ENCODE peak calls at places on chromosomes 5 and 9, in eight cellular contexts. C is spleen, H is suprapubic skin, U is PC-3, W is sigmoid colon, F is IMR-90, Z is esophagus squamous epithelium, M is tibial artery. O is an unnamed sample. For H3K36me3 and H3K4me1, the result is how much of the 10 kb centered on the place peaks cover.

GRCh38 chr9:136361047-136361756 is 2.3 kb downstream of the DNLZ start:
- DNase-seq in C (no peak), H (no peak), U (no peak), W (no peak), F (peak), Z (no peak), M (no peak), O (no peak)

GRCh38 chr9:82829818-82830217 is 233.1 kb downstream of the RASEF start:
- DNase-seq in C (no peak), H (no peak), U (peak), W (no peak), F (no peak), Z (no peak), M (no peak), O (no peak)

GRCh38 chr9:17906204-17906840 is 327.5 kb downstream of the SH3GL2 start:
- DNase-seq in C (no peak), H (no peak), U (no peak), W (peak), F (no peak), Z (no peak), M (peak), O (no peak)

GRCh38 chr5:76472338-76473336 is 69.6 kb downstream of the IQGAP2 start:
- DNase-seq in C (no peak), H (no peak), U (peak), W (no peak), F (no peak), Z (no peak), M (no peak), O (no peak)

GRCh38 chr5:104843822-104844221 is 1281.2 kb upstream of the NUDT12 start:
- DNase-seq in C (no peak), H (no peak), U (no peak), W (no peak), F (no peak), Z (no peak), M (no peak), O (no peak)

GRCh38 chr9:10112798-10113197 is 500.0 kb downstream of the PTPRD start:
- DNase-seq in C (no peak), H (no peak), U (no peak), W (no peak), F (no peak), Z (no peak), M (no peak), O (no peak)

GRCh38 chr9:127897194-127897692 is 2.2 kb downstream of the ST6GALNAC6 start:
- DNase-seq in C (peak), H (peak), U (no peak), W (peak), F (peak), Z (no peak), M (peak), O (peak)

GRCh38 chr9:8447618-8448017 is 648.0 kb upstream of the DMAC1 start:
- DNase-seq in C (no peak), H (no peak), U (no peak), W (no peak), F (no peak), Z (no peak), M (no peak), O (no peak)

GRCh38 chr9:12933957-12934356 is 159.1 kb downstream of the LURAP1L start:
- DNase-seq in C (no peak), H (no peak), U (peak), W (no peak), F (peak), Z (no peak), M (no peak), O (no peak)

GRCh38 chr5:35009059-35009458 is 38.7 kb downstream of the AGXT2 start:
- DNase-seq in C (no peak), H (no peak), U (no peak), W (no peak), F (peak), Z (no peak), M (no peak), O (no peak)

GRCh38 chr5:172909931-172910502 is 49.2 kb upstream of the RPL26L1 start:
- DNase-seq in C (no peak), H (no peak), U (no peak), W (peak), F (peak), Z (no peak), M (no peak), O (peak)

GRCh38 chr5:72673623-72674022 is 142.8 kb upstream of the TNPO1 start:
- DNase-seq in C (no peak), H (no peak), U (peak), W (no peak), F (no peak), Z (no peak), M (no peak), O (no peak)

GRCh38 chr5:55096860-55097259 is 5.6 kb upstream of the GZMA start:
- DNase-seq in C (no peak), H (no peak), U (no peak), W (no peak), F (no peak), Z (no peak), M (no peak), O (no peak)

GRCh38 chr5:137122075-137122474 is 377.1 kb downstream of the SPOCK1 start:
- DNase-seq in C (no peak), H (no peak), U (no peak), W (no peak), F (peak), Z (no peak), M (no peak), O (no peak)

GRCh38 chr5:172772112-172772906 is 1.3 kb upstream of the DUSP1 start:
- DNase-seq in C (peak), H (peak), U (peak), W (peak), F (peak), Z (peak), M (peak), O (peak)

GRCh38 chr5:67824852-67825251 is 390.7 kb upstream of the PIK3R1 start:
- DNase-seq in C (no peak), H (no peak), U (no peak), W (no peak), F (no peak), Z (no peak), M (no peak), O (no peak)

GRCh38 chr5:141968914-141969608 is at the start of gene RNF14:
- DNase-seq in C (peak), H (peak), U (peak), W (peak), F (peak), Z (peak), M (peak), O (peak)

GRCh38 chr5:92641031-92641962 is 939.7 kb downstream of the NR2F1-AS1 start:
- DNase-seq in C (no peak), H (no peak), U (peak), W (no peak), F (peak), Z (no peak), M (no peak), O (no peak)

GRCh38 chr5:171599957-171600612 is 180.6 kb downstream of the FGF18 start:
- DNase-seq in C (no peak), H (no peak), U (no peak), W (no peak), F (no peak), Z (no peak), M (no peak), O (no peak)

GRCh38 chr5:7534505-7534904 is 138.6 kb downstream of the ADCY2 start:
- DNase-seq in C (no peak), H (no peak), U (no peak), W (no peak), F (no peak), Z (no peak), M (no peak), O (no peak)

GRCh38 chr9:81589392-81589791 is 100.0 kb downstream of the TLE1 start:
- DNase-seq in C (no peak), H (no peak), U (no peak), W (no peak), F (no peak), Z (no peak), M (no peak), O (no peak)

GRCh38 chr5:14752497-14753071 is 88.1 kb downstream of the OTULIN start:
- DNase-seq in C (no peak), H (no peak), U (no peak), W (no peak), F (no peak), Z (no peak), M (no peak), O (no peak)

GRCh38 chr9:123062306-123063171 is 29.1 kb downstream of the GPR21 start:
- DNase-seq in C (no peak), H (no peak), U (no peak), W (no peak), F (no peak), Z (no peak), M (no peak), O (no peak)

GRCh38 chr5:172834570-172835245 is 657 bp downstream of the ERGIC1 start:
- DNase-seq in C (peak), H (no peak), U (no peak), W (peak), F (no peak), Z (no peak), M (no peak), O (no peak)

GRCh38 chr5:109411627-109412026 is 1.9 kb upstream of the PJA2 start:
- DNase-seq in C (no peak), H (no peak), U (peak), W (no peak), F (peak), Z (no peak), M (no peak), O (no peak)

GRCh38 chr5:77308154-77308960 is 97.9 kb downstream of the PDE8B start:
- DNase-seq in C (no peak), H (no peak), U (no peak), W (no peak), F (no peak), Z (no peak), M (no peak), O (no peak)

GRCh38 chr5:67156976-67157583 is 39.5 kb downstream of the CD180 start:
- DNase-seq in C (peak), H (no peak), U (peak), W (no peak), F (peak), Z (no peak), M (no peak), O (no peak)

GRCh38 chr9:80878556-80878955 is 810.8 kb downstream of the TLE1 start:
- DNase-seq in C (no peak), H (no peak), U (no peak), W (no peak), F (peak), Z (no peak), M (no peak), O (no peak)

GRCh38 chr9:113309204-113309813 is 6.1 kb upstream of the RNF183 start:
- DNase-seq in C (no peak), H (no peak), U (peak), W (no peak), F (peak), Z (no peak), M (no peak), O (no peak)

GRCh38 chr5:149616727-149617284 is 35.5 kb downstream of the ARHGEF37 start:
- DNase-seq in C (no peak), H (no peak), U (no peak), W (no peak), F (no peak), Z (no peak), M (no peak), O (no peak)

GRCh38 chr5:149610583-149611250 is 29.4 kb downstream of the ARHGEF37 start:
- DNase-seq in C (no peak), H (no peak), U (no peak), W (no peak), F (no peak), Z (no peak), M (no peak), O (no peak)

GRCh38 chr5:149611327-149611726 is 30.0 kb downstream of the ARHGEF37 start:
- DNase-seq in C (no peak), H (no peak), U (no peak), W (peak), F (peak), Z (no peak), M (no peak), O (no peak)

GRCh38 chr5:149615976-149616375 is 34.7 kb downstream of the ARHGEF37 start:
- DNase-seq in C (no peak), H (no peak), U (no peak), W (peak), F (no peak), Z (no peak), M (no peak), O (no peak)

GRCh38 chr5:149614034-149614907 is 33.0 kb downstream of the ARHGEF37 start:
- DNase-seq in C (no peak), H (no peak), U (peak), W (no peak), F (no peak), Z (no peak), M (no peak), O (no peak)
- H3K36me3 ChIP-seq in C (under half), H (under half), U (under half), W (under half), F (under half), Z (under half), M (half or more), O (under half)

DNA sequence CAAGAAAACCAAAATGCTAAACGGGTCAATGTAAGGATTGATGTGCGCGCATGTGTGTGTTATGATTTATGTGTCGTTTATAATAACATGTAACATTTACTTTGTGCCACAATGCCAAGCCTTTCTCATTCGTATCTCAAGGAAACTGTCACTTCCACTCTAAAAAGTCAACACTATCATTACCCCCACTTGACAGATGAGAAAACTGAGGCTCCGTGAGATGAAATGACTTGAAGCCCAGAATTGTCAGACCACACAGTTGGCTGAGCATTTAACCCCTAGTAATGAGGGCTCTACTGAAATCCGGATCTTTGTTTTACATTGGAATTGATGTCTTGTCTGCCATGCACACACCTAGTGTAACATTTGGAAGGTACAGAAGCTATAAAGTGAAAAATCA is 95.0 kb upstream of the LMX1B start:
- DNase-seq in C (no peak), H (no peak), U (no peak), W (no peak), F (no peak), Z (no peak), M (no peak), O (no peak)
- H3K4me1 ChIP-seq in C (under half), H (under half), U (under half), W (under half), F (under half), Z (under half), M (under half), O (under half)

DNA sequence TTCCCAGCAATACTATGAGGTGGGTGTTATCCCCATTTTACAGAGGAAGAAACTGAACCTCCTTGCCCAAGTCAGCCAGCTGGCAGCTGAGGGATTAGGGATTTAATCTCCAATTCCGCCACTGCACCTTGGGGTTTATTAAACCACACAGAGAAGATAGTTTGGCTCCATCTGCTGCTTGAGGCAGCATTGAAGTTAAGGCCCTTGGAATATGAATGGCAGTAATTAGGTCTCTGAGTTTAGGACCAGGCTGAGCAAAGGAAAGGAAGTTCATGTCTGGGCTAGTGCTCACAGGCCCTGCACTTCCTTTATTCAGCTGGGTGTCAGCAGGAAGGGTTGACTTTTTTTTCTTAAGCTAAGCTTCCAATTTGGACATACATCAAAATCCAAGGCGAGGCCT is 86.9 kb upstream of the GDNF start:
- DNase-seq in C (no peak), H (no peak), U (peak), W (no peak), F (peak), Z (no peak), M (no peak), O (no peak)
- TF ChIP-seq CTCF in C (no peak), H (no peak), U (peak), W (no peak), F (no peak), Z (no peak), M (no peak), O (no peak)

GRCh38 chr5:113526421-113526820 is 12.9 kb downstream of the YTHDC2 start:
- DNase-seq in C (no peak), H (no peak), U (no peak), W (no peak), F (no peak), Z (no peak), M (no peak), O (no peak)

GRCh38 chr5:113531760-113532159 is 18.3 kb downstream of the YTHDC2 start:
- DNase-seq in C (no peak), H (no peak), U (no peak), W (no peak), F (no peak), Z (no peak), M (no peak), O (no peak)

GRCh38 chr5:113523168-113523567 is 9.7 kb downstream of the YTHDC2 start:
- DNase-seq in C (no peak), H (no peak), U (no peak), W (no peak), F (no peak), Z (no peak), M (no peak), O (no peak)

GRCh38 chr5:113524927-113525326 is 11.4 kb downstream of the YTHDC2 start:
- DNase-seq in C (no peak), H (no peak), U (no peak), W (no peak), F (no peak), Z (no peak), M (no peak), O (no peak)

GRCh38 chr5:113527746-113528145 is 14.3 kb downstream of the YTHDC2 start:
- DNase-seq in C (no peak), H (no peak), U (no peak), W (no peak), F (peak), Z (no peak), M (no peak), O (no peak)
- H3K36me3 ChIP-seq in C (under half), H (under half), U (under half), W (under half), F (under half), Z (under half), M (under half), O (under half)

O was measured in right atrium auricular region.